ENCODE peak calls at places on chromosomes 13 and 19, in seven cellular contexts. S is tibial nerve, E is BE2C, A is suprapubic skin, M is kidney epithelial cell, O is vagina, L is mesothelial cell of epicardium. F is an unnamed sample.

GRCh38 chr19:51093510-51094345 is 11.0 kb upstream of the KLK14 start:
- DNase-seq in S (no peak), E (no peak), A (no peak), M (no peak), O (no peak), L (no peak), F (no peak)

GRCh38 chr19:47330466-47330869 is 1.5 kb upstream of the C5AR2 start:
- DNase-seq in S (no peak), E (no peak), A (no peak), M (no peak), O (no peak), L (no peak), F (no peak)

GRCh38 chr19:58563823-58564222 is 5.4 kb upstream of the UBE2M start:
- DNase-seq in S (no peak), E (no peak), A (no peak), M (no peak), O (no peak), L (no peak), F (no peak)

GRCh38 chr13:106919638-106920037 is 351.7 kb upstream of the ARGLU1 start:
- DNase-seq in S (no peak), E (no peak), A (no peak), M (no peak), O (no peak), L (no peak), F (no peak)

GRCh38 chr19:19447536-19448237 is 42.2 kb downstream of the GATAD2A start:
- DNase-seq in S (no peak), E (no peak), A (no peak), M (no peak), O (no peak), L (no peak), F (no peak)

GRCh38 chr19:46068345-46069258 is 27.8 kb upstream of the IGFL4 start:
- DNase-seq in S (no peak), E (no peak), A (no peak), M (peak), O (no peak), L (no peak), F (no peak)

GRCh38 chr19:13020002-13020414 is 24.7 kb downstream of the NFIX start:
- DNase-seq in S (no peak), E (no peak), A (no peak), M (no peak), O (no peak), L (no peak), F (no peak)

GRCh38 chr19:13024958-13025653 is 29.8 kb downstream of the NFIX start:
- DNase-seq in S (no peak), E (no peak), A (no peak), M (no peak), O (no peak), L (no peak), F (no peak)

GRCh38 chr13:48655291-48655690 is 1.6 kb downstream of the CYSLTR2 start:
- DNase-seq in S (no peak), E (peak), A (no peak), M (no peak), O (no peak), L (no peak), F (no peak)

GRCh38 chr13:45678282-45678681 is 23.8 kb upstream of the CBY2 start:
- DNase-seq in S (no peak), E (no peak), A (no peak), M (no peak), O (no peak), L (no peak), F (no peak)

GRCh38 chr13:80199585-80200292 is 141.2 kb downstream of the SPRY2 start:
- DNase-seq in S (no peak), E (no peak), A (no peak), M (no peak), O (no peak), L (no peak), F (no peak)

GRCh38 chr19:3310280-3310679 is 56.1 kb upstream of the NFIC start:
- DNase-seq in S (no peak), E (no peak), A (no peak), M (no peak), O (no peak), L (no peak), F (no peak)

GRCh38 chr13:93435651-93436050 is 209.0 kb downstream of the GPC6 start:
- DNase-seq in S (no peak), E (no peak), A (no peak), M (no peak), O (no peak), L (no peak), F (no peak)

GRCh38 chr13:102846261-102847015 is 606 bp downstream of the ERCC5 start:
- DNase-seq in S (no peak), E (peak), A (peak), M (no peak), O (no peak), L (no peak), F (no peak)

GRCh38 chr19:56837892-56838679 is 2.4 kb downstream of the PEG3 start:
- DNase-seq in S (peak), E (peak), A (peak), M (peak), O (no peak), L (no peak), F (no peak)

GRCh38 chr19:53254451-53255341 is at the start of gene ZNF677:
- DNase-seq in S (peak), E (peak), A (peak), M (peak), O (no peak), L (peak), F (peak)

GRCh38 chr19:2982983-2983350 is 5.6 kb downstream of the TLE6 start:
- DNase-seq in S (peak), E (peak), A (peak), M (no peak), O (no peak), L (no peak), F (peak)

GRCh38 chr19:9032136-9032626 is 22.0 kb upstream of the MUC16 start:
- DNase-seq in S (no peak), E (no peak), A (no peak), M (no peak), O (no peak), L (no peak), F (no peak)

GRCh38 chr13:87953381-87953780 is 282.2 kb downstream of the SLITRK5 start:
- DNase-seq in S (no peak), E (no peak), A (no peak), M (no peak), O (no peak), L (no peak), F (no peak)

GRCh38 chr13:113918981-113919646 is 54.8 kb downstream of the C13orf46 start:
- DNase-seq in S (no peak), E (no peak), A (peak), M (no peak), O (peak), L (peak), F (peak)

GRCh38 chr19:16338470-16339360 is 14.1 kb downstream of the KLF2 start:
- DNase-seq in S (no peak), E (no peak), A (no peak), M (peak), O (no peak), L (no peak), F (no peak)

DNA sequence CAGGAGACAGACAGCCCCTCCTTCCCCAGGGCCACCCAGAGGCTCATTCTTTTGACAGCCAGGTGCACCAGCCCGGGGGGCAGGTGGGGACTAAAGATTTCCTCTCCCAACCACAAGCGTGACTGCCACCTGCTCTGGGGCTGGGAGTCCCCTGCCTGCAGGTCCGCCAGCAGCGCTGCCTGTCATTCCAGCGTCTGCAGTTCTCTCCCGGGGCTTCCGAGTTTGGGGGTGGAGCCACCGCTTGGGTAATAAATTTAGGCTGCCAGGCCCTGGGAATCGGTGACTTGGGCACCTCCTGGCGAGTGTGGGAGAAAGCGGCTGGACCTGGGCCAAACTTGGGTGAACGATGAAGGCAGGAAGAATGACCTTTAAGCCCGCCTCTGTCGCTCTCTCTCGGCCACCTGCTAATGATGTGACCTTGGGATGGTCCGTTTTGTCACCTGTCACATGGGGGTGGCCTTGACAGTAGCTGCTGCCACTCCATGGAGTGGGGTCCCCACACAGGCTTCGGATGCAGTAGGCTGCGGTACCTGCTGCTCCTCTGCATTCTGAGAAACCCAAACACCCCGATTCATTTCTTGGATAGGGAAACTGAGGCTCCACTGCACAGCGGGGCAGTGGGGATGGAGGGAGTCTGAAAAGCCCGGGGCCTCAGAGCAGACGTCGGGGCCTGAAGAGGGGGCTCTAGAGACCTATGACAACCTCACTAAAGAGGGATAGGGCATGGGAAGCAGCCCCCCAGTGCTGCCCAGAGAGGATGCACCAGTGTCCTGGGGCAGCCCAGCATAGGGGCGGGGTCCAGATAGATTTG is 12.8 kb downstream of the FUT6 start:
- DNase-seq in S (no peak), E (peak), A (peak), M (no peak), O (no peak), L (peak), F (no peak)
- TF ChIP-seq CTCF in S (no peak), E (peak), A (no peak), M (peak), O (no peak), L (no peak), F (no peak)

GRCh38 chr19:55443045-55443823 is at the start of gene SHISA7:
- DNase-seq in S (no peak), E (no peak), A (no peak), M (no peak), O (no peak), L (no peak), F (no peak)
- TF ChIP-seq CTCF in S (no peak), E (no peak), A (no peak), M (no peak), O (no peak), L (no peak), F (no peak)

GRCh38 chr19:21109116-21109515 is 27.1 kb downstream of the ZNF714 start:
- DNase-seq in S (no peak), E (no peak), A (no peak), M (no peak), O (no peak), L (no peak), F (no peak)
- TF ChIP-seq CTCF in S (no peak), E (no peak), A (no peak), M (no peak), O (no peak), L (no peak), F (no peak)

GRCh38 chr13:30346159-30346788 is 38.9 kb upstream of the KATNAL1 start:
- DNase-seq in S (no peak), E (no peak), A (no peak), M (no peak), O (no peak), L (no peak), F (no peak)
- TF ChIP-seq CTCF in S (no peak), E (no peak), A (no peak), M (no peak), O (no peak), L (no peak), F (no peak)

DNA sequence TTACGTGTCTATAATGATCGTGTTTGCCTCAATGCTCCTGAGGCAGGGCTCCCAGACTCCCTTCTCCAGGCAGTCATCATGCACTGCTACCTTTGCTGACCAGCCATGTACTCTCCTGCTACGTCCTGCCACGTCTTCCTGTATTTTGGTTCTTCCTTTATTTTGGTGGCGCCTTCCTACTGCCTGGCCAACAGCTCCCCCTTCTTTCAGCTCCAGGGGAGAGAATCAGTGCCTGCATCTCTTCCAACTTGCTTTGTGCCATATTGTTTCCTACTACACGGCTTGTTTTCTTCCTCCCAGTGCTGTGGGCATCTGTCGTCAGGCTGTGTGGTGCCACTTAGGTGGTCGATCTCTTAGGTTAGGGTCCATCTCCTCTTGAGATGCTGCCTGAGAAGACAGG is 96.2 kb downstream of the FGF9 start:
- DNase-seq in S (no peak), E (no peak), A (no peak), M (no peak), O (no peak), L (no peak), F (no peak)
- TF ChIP-seq CTCF in S (no peak), E (no peak), A (no peak), M (no peak), O (no peak), L (no peak), F (no peak)

GRCh38 chr19:44582581-44583265 is 30.6 kb upstream of the IGSF23 start:
- DNase-seq in S (no peak), E (peak), A (no peak), M (no peak), O (no peak), L (no peak), F (no peak)
- TF ChIP-seq CTCF in S (no peak), E (peak), A (no peak), M (peak), O (no peak), L (peak), F (peak)

DNA sequence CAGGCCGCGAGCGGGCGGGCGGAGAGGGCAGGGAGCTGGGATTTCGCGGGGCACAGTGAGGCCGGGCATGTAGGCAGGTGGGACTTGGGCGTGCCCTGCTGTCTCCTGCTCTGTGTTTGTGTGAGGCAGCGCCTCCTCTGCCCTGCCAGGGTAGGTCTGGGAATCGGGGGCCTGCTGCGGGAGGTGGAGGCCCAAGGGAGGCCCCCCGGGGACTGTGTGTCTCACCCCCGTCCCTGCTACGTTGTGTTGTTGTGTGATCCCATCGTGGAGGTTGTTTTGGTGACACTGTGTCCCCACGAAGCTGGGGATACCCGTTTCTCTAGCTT is 957 bp downstream of the FXYD1 start:
- DNase-seq in S (no peak), E (no peak), A (no peak), M (no peak), O (no peak), L (no peak), F (no peak)
- TF ChIP-seq CTCF in S (no peak), E (no peak), A (no peak), M (no peak), O (no peak), L (no peak), F (no peak)

GRCh38 chr19:37929512-37929911 is 22.5 kb downstream of the SIPA1L3 start:
- DNase-seq in S (no peak), E (no peak), A (no peak), M (no peak), O (no peak), L (no peak), F (no peak)
- TF ChIP-seq CTCF in S (no peak), E (no peak), A (no peak), M (no peak), O (no peak), L (no peak), F (peak)